ENCODE peak calls at places on chromosome 14, in five cellular contexts. L is IMR-90, J is neuronal stem cell, F is trophoblast cell, Q is H1. W is an unnamed sample. For H3K4me1, the result is how much of the 10 kb centered on the place peaks cover.

GRCh38 chr14:99507860-99508640 is 26.8 kb downstream of the CCNK start:
- DNase-seq in L (no peak), J (no peak), F (no peak), Q (no peak), W (no peak)

GRCh38 chr14:105010891-105011291 is 10.0 kb downstream of the CDCA4 start:
- DNase-seq in L (no peak), J (no peak), F (no peak), Q (no peak), W (peak)

GRCh38 chr14:52333823-52334657 is 19.9 kb downstream of the PTGER2 start:
- DNase-seq in L (peak), J (no peak), F (no peak), Q (no peak), W (no peak)

GRCh38 chr14:72416892-72417291 is 477.0 kb downstream of the DPF3 start:
- DNase-seq in L (no peak), J (no peak), F (peak), Q (no peak), W (no peak)

GRCh38 chr14:96341323-96341722 is 21.8 kb downstream of the ATG2B start:
- DNase-seq in L (no peak), J (no peak), F (no peak), Q (no peak), W (no peak)

GRCh38 chr14:105193916-105194782 is 13.0 kb upstream of the NUDT14 start:
- DNase-seq in L (peak), J (no peak), F (no peak), Q (no peak), W (no peak)

GRCh38 chr14:80310950-80311349 is 99.6 kb upstream of the DIO2 start:
- DNase-seq in L (peak), J (no peak), F (no peak), Q (no peak), W (peak)

GRCh38 chr14:89041245-89041585 is 216.8 kb downstream of the TTC8 start:
- DNase-seq in L (no peak), J (no peak), F (peak), Q (no peak), W (no peak)

GRCh38 chr14:103878180-103878579 is 30.8 kb upstream of the PPP1R13B start:
- DNase-seq in L (no peak), J (no peak), F (no peak), Q (no peak), W (no peak)

GRCh38 chr14:55265197-55265596 is 6.0 kb upstream of the FBXO34 start:
- DNase-seq in L (no peak), J (no peak), F (peak), Q (no peak), W (no peak)

GRCh38 chr14:57182760-57183503 is 85.8 kb downstream of the EXOC5 start:
- DNase-seq in L (peak), J (peak), F (peak), Q (no peak), W (peak)

GRCh38 chr14:89983375-89983774 is 27.6 kb downstream of the TDP1 start:
- DNase-seq in L (no peak), J (no peak), F (no peak), Q (no peak), W (no peak)

GRCh38 chr14:41449057-41449456 is 157.6 kb upstream of the LRFN5 start:
- DNase-seq in L (no peak), J (no peak), F (no peak), Q (no peak), W (peak)

GRCh38 chr14:77141592-77142288 is at the start of gene ZDHHC22:
- DNase-seq in L (no peak), J (no peak), F (no peak), Q (peak), W (no peak)

GRCh38 chr14:37056473-37056872 is 115.9 kb downstream of the SLC25A21 start:
- DNase-seq in L (peak), J (no peak), F (no peak), Q (no peak), W (peak)

GRCh38 chr14:31949709-31950108 is 127.4 kb upstream of the ARHGAP5 start:
- DNase-seq in L (peak), J (no peak), F (peak), Q (no peak), W (peak)

GRCh38 chr14:103155013-103155412 is 31.8 kb downstream of the TNFAIP2 start:
- DNase-seq in L (peak), J (no peak), F (peak), Q (no peak), W (peak)

GRCh38 chr14:104864267-104865068 is 600 bp upstream of the CEP170B start:
- DNase-seq in L (no peak), J (peak), F (peak), Q (peak), W (no peak)

GRCh38 chr14:81940636-81941035 is 407.0 kb upstream of the SEL1L start:
- DNase-seq in L (no peak), J (no peak), F (no peak), Q (no peak), W (no peak)

GRCh38 chr14:56787530-56787929 is 22.7 kb downstream of the OTX2 start:
- DNase-seq in L (no peak), J (no peak), F (no peak), Q (no peak), W (no peak)

GRCh38 chr14:68085742-68086141 is 266.2 kb downstream of the RAD51B start:
- DNase-seq in L (no peak), J (no peak), F (no peak), Q (no peak), W (no peak)

GRCh38 chr14:56794088-56794556 is 16.2 kb downstream of the OTX2 start:
- DNase-seq in L (no peak), J (no peak), F (no peak), Q (no peak), W (no peak)

GRCh38 chr14:90381999-90382451 is 14.8 kb upstream of the CALM1 start:
- DNase-seq in L (no peak), J (no peak), F (no peak), Q (peak), W (no peak)

GRCh38 chr14:51575225-51576111 is 76.2 kb upstream of the FRMD6 start:
- DNase-seq in L (peak), J (no peak), F (no peak), Q (no peak), W (no peak)

GRCh38 chr14:91580886-91581615 is 70.9 kb upstream of the PPP4R3A start:
- DNase-seq in L (no peak), J (no peak), F (peak), Q (no peak), W (no peak)

GRCh38 chr14:103136388-103137271 is 13.4 kb downstream of the TNFAIP2 start:
- DNase-seq in L (peak), J (no peak), F (peak), Q (no peak), W (peak)

GRCh38 chr14:102924632-102925588 is 2.4 kb downstream of the AMN start:
- DNase-seq in L (no peak), J (no peak), F (no peak), Q (no peak), W (no peak)

GRCh38 chr14:50871914-50872732 is at the start of gene ABHD12B:
- DNase-seq in L (no peak), J (no peak), F (no peak), Q (peak), W (peak)

DNA sequence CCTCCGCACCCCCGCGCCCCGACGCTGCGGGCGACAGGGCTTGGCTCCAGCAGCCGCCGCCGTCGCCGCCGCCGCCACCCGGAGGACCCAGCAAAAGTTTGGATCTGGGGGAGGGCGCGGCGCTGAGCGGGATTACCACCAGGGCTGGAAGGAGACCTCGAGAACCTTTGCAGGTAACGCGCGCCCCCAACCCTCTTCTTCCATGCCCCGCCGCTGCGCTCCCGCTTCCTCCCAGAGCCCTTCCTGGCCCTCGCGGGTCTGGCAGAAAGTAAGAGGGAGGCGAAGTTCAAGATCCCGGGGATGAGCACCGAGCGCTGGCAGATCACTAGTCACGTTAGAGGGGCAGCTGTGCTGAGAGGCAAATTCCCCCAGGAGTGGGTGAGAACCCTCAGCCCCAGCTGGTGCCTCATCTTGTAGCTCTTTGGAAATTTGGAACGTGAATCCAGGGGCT is 3.9 kb downstream of the FLRT2 start:
- DNase-seq in L (peak), J (no peak), F (no peak), Q (peak), W (peak)
- H3K4me1 ChIP-seq in L (under half), J (under half), F (under half), Q (under half), W (under half)

GRCh38 chr14:94613720-94614644 is 1.8 kb downstream of the SERPINA3 start:
- DNase-seq in L (no peak), J (no peak), F (no peak), Q (no peak), W (no peak)
- H3K14ac ChIP-seq in L (no peak), J (no peak), F (no peak), Q (no peak), W (no peak)

DNA sequence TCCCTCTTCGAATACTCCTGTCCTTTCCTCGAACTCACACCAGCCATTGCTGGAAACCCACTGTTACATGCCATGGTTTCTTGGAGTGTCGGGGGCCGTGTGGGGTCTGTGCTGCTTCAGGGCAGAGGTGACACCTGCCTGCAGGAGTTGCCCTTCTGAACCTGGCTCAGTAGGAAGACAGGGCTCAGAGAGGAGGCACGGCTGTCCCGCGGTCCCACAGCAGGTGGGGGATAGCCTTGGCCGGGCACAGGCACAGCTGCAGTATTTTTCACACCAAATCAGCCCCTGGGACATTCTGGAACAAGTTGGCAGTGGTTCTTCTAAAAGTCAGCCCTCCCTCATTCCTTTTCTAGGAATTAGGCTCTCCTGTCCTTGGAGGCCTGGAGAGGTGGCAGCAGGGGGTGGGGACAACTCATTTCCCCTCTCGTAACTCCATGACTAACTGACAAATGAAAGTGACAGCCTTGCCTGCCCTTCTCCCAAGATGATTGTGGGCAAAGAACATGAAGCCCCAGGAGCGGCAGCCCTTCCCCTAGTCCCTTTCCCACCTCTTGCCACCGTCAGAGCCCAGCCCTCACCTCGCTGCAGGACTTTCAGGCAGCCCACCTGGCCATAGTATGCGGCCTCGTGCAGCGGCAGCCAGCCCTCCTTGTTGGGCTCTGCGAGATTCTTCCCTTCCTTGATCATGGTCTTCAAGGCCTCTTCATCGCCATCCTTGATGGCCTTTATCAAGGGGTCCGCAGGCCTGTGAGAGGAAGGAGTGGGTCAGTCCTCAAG is 22.4 kb downstream of the ASB2 start:
- DNase-seq in L (no peak), J (no peak), F (no peak), Q (no peak), W (no peak)
- H3K4me3 ChIP-seq in L (no peak), J (no peak), F (no peak), Q (no peak), W (no peak)

GRCh38 chr14:93023039-93023438 is 92.7 kb downstream of the ITPK1 start:
- DNase-seq in L (no peak), J (no peak), F (peak), Q (no peak), W (no peak)

GRCh38 chr14:93025055-93025454 is 90.7 kb downstream of the ITPK1 start:
- DNase-seq in L (no peak), J (no peak), F (no peak), Q (no peak), W (no peak)

GRCh38 chr14:93023802-93024434 is 91.8 kb downstream of the ITPK1 start:
- DNase-seq in L (no peak), J (no peak), F (no peak), Q (no peak), W (no peak)

GRCh38 chr14:93027810-93028723 is 87.7 kb downstream of the ITPK1 start:
- DNase-seq in L (no peak), J (no peak), F (no peak), Q (no peak), W (no peak)

GRCh38 chr14:93024493-93024892 is 91.2 kb downstream of the ITPK1 start:
- DNase-seq in L (no peak), J (no peak), F (no peak), Q (no peak), W (no peak)
- H3K4me1 ChIP-seq in L (under half), J (under half), F (under half), Q (under half), W (under half)

GRCh38 chr14:39102265-39102968 is 618 bp downstream of the SEC23A start:
- DNase-seq in L (peak), J (no peak), F (peak), Q (no peak), W (peak)
- H3K14ac ChIP-seq in L (peak), J (peak), F (peak), Q (no peak), W (no peak)

GRCh38 chr14:23692416-23692815 is 56.3 kb downstream of the DHRS2 start:
- DNase-seq in L (no peak), J (no peak), F (no peak), Q (no peak), W (no peak)

GRCh38 chr14:23696706-23697239 is 60.6 kb downstream of the DHRS2 start:
- DNase-seq in L (no peak), J (no peak), F (no peak), Q (no peak), W (no peak)

GRCh38 chr14:23695220-23695999 is 59.2 kb downstream of the DHRS2 start:
- DNase-seq in L (no peak), J (peak), F (peak), Q (peak), W (no peak)

GRCh38 chr14:23693252-23693775 is 57.1 kb downstream of the DHRS2 start:
- DNase-seq in L (no peak), J (no peak), F (no peak), Q (no peak), W (no peak)

DNA sequence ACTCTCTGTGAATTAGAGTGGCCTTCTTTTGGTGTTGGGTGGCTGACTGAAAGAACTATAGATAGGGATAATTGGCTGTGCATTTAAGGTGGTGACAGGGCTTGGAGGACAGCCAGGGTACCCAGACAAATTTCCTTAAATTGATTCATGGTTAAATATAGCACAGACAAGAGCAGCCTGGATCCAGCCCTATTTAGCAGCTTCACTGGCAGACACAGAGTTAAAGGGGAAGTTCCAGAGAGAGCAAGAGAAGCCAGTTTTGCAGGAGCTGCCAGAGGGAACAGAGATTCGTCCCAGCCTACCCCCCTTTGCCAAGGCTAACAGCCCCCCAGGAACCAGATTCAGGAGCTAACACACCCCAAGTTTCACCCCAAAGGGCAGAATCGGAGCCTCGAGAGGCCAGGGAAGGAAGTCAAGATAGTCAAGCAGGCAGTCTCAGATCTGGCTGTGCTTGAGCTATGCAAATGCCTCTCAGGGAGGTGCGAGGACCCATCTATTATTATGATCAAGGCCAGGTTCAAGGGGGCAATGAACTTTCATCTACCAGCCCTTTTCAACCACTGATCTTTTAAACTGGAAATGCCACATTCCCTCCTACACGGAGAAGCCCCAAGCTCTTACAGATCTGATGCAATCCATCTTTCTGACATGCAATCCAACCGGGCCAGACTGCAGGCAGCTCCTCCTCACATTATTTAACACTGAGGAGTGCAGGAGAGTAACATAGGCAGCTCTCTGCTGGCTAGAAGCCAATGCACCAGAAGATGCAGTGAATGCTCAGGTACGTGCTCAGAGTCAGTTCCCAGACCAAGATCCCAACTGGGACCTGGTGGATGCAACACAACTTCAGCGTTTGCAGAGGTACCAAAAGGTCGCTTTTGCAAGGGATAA is 58.2 kb downstream of the DHRS2 start:
- DNase-seq in L (peak), J (no peak), F (peak), Q (peak), W (no peak)
- H3K4me3 ChIP-seq in L (no peak), J (no peak), F (no peak), Q (peak), W (no peak)

DNA sequence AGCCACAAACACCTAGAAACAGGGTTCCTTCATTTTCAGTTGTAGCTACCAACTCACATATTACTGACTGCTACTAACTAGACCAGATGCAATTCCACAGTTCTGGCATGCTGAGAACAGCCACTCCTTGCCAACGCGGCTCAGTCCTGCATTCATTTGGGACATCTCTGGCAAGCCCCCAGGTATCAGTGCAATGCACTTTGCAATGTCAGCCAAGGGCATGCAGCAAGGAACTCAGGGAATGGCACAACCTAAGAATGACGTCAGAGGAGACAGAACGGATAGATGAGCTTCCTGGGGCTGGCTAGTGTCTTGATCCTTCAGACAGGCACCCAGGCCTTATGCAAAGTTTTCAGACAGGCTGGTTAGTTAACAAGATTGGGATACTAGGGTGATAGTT is 29.6 kb downstream of the MAP3K9 start:
- DNase-seq in L (no peak), J (no peak), F (peak), Q (no peak), W (no peak)
- H3K4me1 ChIP-seq in L (under half), J (under half), F (under half), Q (under half), W (under half)

GRCh38 chr14:69259531-69260245 is at the start of gene GALNT16:
- DNase-seq in L (peak), J (peak), F (peak), Q (peak), W (peak)
- H3K14ac ChIP-seq in L (no peak), J (peak), F (no peak), Q (no peak), W (peak)

GRCh38 chr14:87955501-87955900 is 37.5 kb downstream of the GALC start:
- DNase-seq in L (no peak), J (no peak), F (no peak), Q (no peak), W (no peak)

GRCh38 chr14:87952307-87953094 is 40.5 kb downstream of the GALC start:
- DNase-seq in L (no peak), J (no peak), F (no peak), Q (no peak), W (no peak)
- H3K4me3 ChIP-seq in L (no peak), J (no peak), F (no peak), Q (no peak), W (no peak)

GRCh38 chr14:64504310-64504896 is at the start of gene ZBTB1:
- DNase-seq in L (peak), J (peak), F (peak), Q (peak), W (peak)
- H3K4me1 ChIP-seq in L (under half), J (under half), F (under half), Q (under half), W (under half)